ENCODE peak calls at places on chromosomes 1 and 21, in eight cellular contexts. E, N, D, G, Q, R, F and X are unnamed samples.

GRCh38 chr1:234875953-234876814 is 252.5 kb downstream of the TOMM20 start:
- DNase-seq in Q (peak), D (no peak), F (peak), E (peak), G (no peak), R (no peak), N (peak), X (peak)

GRCh38 chr1:234986750-234987414 is 141.8 kb downstream of the TOMM20 start:
- DNase-seq in G (no peak), E (no peak), R (no peak), N (no peak), Q (peak), D (no peak), F (no peak), X (no peak)

GRCh38 chr1:160330119-160330518 is 12.9 kb downstream of the COPA start:
- DNase-seq in E (no peak), F (no peak), Q (no peak), R (no peak), D (no peak), N (no peak), G (no peak), X (no peak)

GRCh38 chr1:111085666-111086065 is 54.2 kb downstream of the DRAM2 start:
- DNase-seq in Q (no peak), E (peak), D (no peak), N (no peak), F (no peak), G (peak), R (no peak), X (no peak)

GRCh38 chr1:6495041-6495441 is 3.6 kb upstream of the PLEKHG5 start:
- DNase-seq in D (no peak), Q (no peak), G (no peak), R (no peak), F (peak), N (no peak), E (peak), X (no peak)

GRCh38 chr21:16124397-16125130 is 394.8 kb downstream of the USP25 start:
- DNase-seq in D (no peak), Q (peak), N (peak), F (no peak), R (no peak), G (no peak), E (no peak), X (no peak)

GRCh38 chr1:235017191-235017590 is 111.4 kb downstream of the TOMM20 start:
- DNase-seq in F (no peak), G (no peak), N (no peak), E (no peak), D (no peak), R (no peak), Q (no peak), X (no peak)

GRCh38 chr1:44616284-44616990 is 57.8 kb downstream of the TMEM53 start:
- DNase-seq in D (no peak), G (no peak), Q (no peak), F (no peak), E (no peak), N (no peak), R (no peak), X (no peak)

GRCh38 chr1:228271701-228272251 is 63.9 kb downstream of the OBSCN start:
- DNase-seq in F (no peak), D (no peak), G (no peak), R (no peak), Q (no peak), E (no peak), N (no peak), X (no peak)

GRCh38 chr1:151832318-151832984 is 849 bp upstream of the RORC start:
- DNase-seq in D (no peak), Q (peak), F (no peak), N (peak), R (no peak), G (no peak), E (no peak), X (no peak)

GRCh38 chr1:23463286-23463685 is 20.7 kb downstream of the ASAP3 start:
- DNase-seq in R (no peak), N (no peak), E (no peak), F (no peak), G (no peak), Q (no peak), D (no peak), X (no peak)

GRCh38 chr1:172746091-172746949 is 87.4 kb downstream of the FASLG start:
- DNase-seq in D (no peak), E (peak), R (no peak), F (peak), Q (peak), N (peak), G (peak), X (no peak)

GRCh38 chr1:28510350-28511223 is 4.7 kb downstream of the RCC1 start:
- DNase-seq in G (peak), E (peak), D (no peak), R (no peak), Q (peak), N (no peak), F (peak), X (no peak)

GRCh38 chr1:164659621-164660414 is 100.8 kb downstream of the PBX1 start:
- DNase-seq in D (no peak), E (no peak), Q (no peak), G (no peak), F (no peak), N (no peak), R (no peak), X (peak)

GRCh38 chr1:203158967-203159665 is 16.5 kb downstream of the MYBPH start:
- DNase-seq in N (no peak), Q (no peak), G (no peak), D (no peak), F (no peak), E (no peak), R (no peak), X (no peak)

GRCh38 chr1:184520343-184520742 is 133.5 kb downstream of the C1orf21 start:
- DNase-seq in Q (no peak), D (no peak), G (no peak), F (no peak), N (no peak), E (no peak), R (no peak), X (no peak)

GRCh38 chr1:156676820-156677615 is at the start of gene NES:
- DNase-seq in D (no peak), F (no peak), R (peak), E (no peak), G (no peak), Q (peak), N (no peak), X (peak)

GRCh38 chr1:85494957-85495266 is 30.0 kb upstream of the DDAH1 start:
- DNase-seq in N (no peak), F (no peak), Q (peak), R (no peak), D (no peak), G (no peak), E (no peak), X (no peak)

GRCh38 chr1:41918450-41919043 is at the start of gene HIVEP3:
- DNase-seq in G (no peak), R (peak), E (no peak), D (no peak), F (no peak), N (no peak), Q (peak), X (peak)

GRCh38 chr21:41767606-41768370 is 936 bp upstream of the RIPK4 start:
- DNase-seq in N (no peak), E (no peak), Q (no peak), F (peak), G (no peak), D (no peak), R (no peak), X (no peak)

GRCh38 chr1:97904528-97904927 is 16.3 kb downstream of the DPYD start:
- DNase-seq in F (no peak), N (peak), Q (peak), G (no peak), D (no peak), E (peak), R (no peak), X (no peak)

GRCh38 chr1:201517631-201518030 is 10.7 kb upstream of the CSRP1 start:
- DNase-seq in D (no peak), E (no peak), N (no peak), R (no peak), F (no peak), Q (no peak), G (no peak), X (no peak)

GRCh38 chr1:20370628-20371200 is 80.0 kb downstream of the VWA5B1 start:
- DNase-seq in R (no peak), D (no peak), E (no peak), Q (peak), F (no peak), N (peak), G (no peak), X (no peak)

GRCh38 chr1:33321178-33321577 is 280 bp upstream of the A3GALT2 start:
- DNase-seq in G (no peak), N (no peak), E (no peak), R (no peak), F (no peak), Q (no peak), D (no peak), X (no peak)

GRCh38 chr1:222081859-222082258 is 340.0 kb upstream of the DUSP10 start:
- DNase-seq in G (no peak), F (no peak), Q (peak), R (no peak), D (no peak), E (no peak), N (no peak), X (no peak)

GRCh38 chr1:41898191-41898713 is 20.5 kb downstream of the HIVEP3 start:
- DNase-seq in E (peak), G (no peak), N (no peak), F (peak), R (no peak), D (peak), Q (peak), X (no peak)

GRCh38 chr1:228345201-228345930 is 61.3 kb downstream of the TRIM11 start:
- DNase-seq in R (peak), Q (no peak), F (no peak), G (no peak), N (no peak), D (no peak), E (no peak), X (no peak)

GRCh38 chr1:183925947-183926346 is 111.6 kb downstream of the COLGALT2 start:
- DNase-seq in Q (no peak), N (no peak), E (no peak), F (no peak), R (no peak), D (no peak), G (no peak), X (no peak)

GRCh38 chr1:23645338-23645737 is 46.3 kb upstream of the RPL11 start:
- DNase-seq in R (no peak), E (no peak), N (no peak), G (no peak), F (no peak), D (no peak), Q (no peak), X (no peak)